ENCODE peak calls at places on chromosomes 16 and 17, in six cellular contexts. A is PC-3, C is EL, R is mammary epithelial cell, D is colonic mucosa, Y is RWPE2. P is an unnamed sample.

GRCh38 chr17:77329741-77330531 is 189.2 kb downstream of the SEC14L1 start:
- DNase-seq in Y (no peak), A (no peak), R (no peak), D (peak), C (no peak), P (no peak)

GRCh38 chr17:1967092-1967662 is 58.0 kb downstream of the RTN4RL1 start:
- DNase-seq in A (no peak), Y (no peak), C (no peak), D (no peak), R (no peak), P (no peak)

GRCh38 chr17:62902573-62903229 is 63.3 kb upstream of the TANC2 start:
- DNase-seq in R (no peak), A (no peak), Y (no peak), C (no peak), D (no peak), P (no peak)

GRCh38 chr17:71516149-71516548 is 604.7 kb upstream of the SOX9 start:
- DNase-seq in R (no peak), D (no peak), A (no peak), Y (no peak), C (no peak), P (no peak)

GRCh38 chr17:38417210-38417951 is 10.9 kb upstream of the ARHGAP23 start:
- DNase-seq in Y (no peak), D (no peak), R (no peak), A (no peak), C (no peak), P (no peak)

GRCh38 chr16:85514295-85514600 is 98.9 kb upstream of the GSE1 start:
- DNase-seq in D (peak), R (no peak), C (no peak), Y (no peak), A (peak), P (no peak)

GRCh38 chr17:79027925-79028491 is 4.0 kb downstream of the C1QTNF1 start:
- DNase-seq in A (no peak), R (no peak), Y (peak), D (no peak), C (peak), P (peak)

GRCh38 chr16:67177743-67178699 is 5.7 kb downstream of the MATCAP1 start:
- DNase-seq in A (peak), D (peak), C (peak), Y (peak), R (peak), P (peak)

GRCh38 chr17:29347831-29348281 is 42.3 kb upstream of the TAOK1 start:
- DNase-seq in R (peak), C (peak), D (no peak), Y (no peak), A (peak), P (peak)

GRCh38 chr17:37802712-37803416 is 58.0 kb upstream of the HNF1B start:
- DNase-seq in R (no peak), C (peak), D (no peak), Y (no peak), A (no peak), P (peak)

GRCh38 chr16:21613361-21613760 is 14.0 kb downstream of the METTL9 start:
- DNase-seq in C (peak), R (no peak), Y (no peak), D (no peak), A (no peak), P (no peak)